ENCODE peak calls at places on chromosomes 4 and X, in four cellular contexts. One of them, this sample, is unnamed.

GRCh38 chrX:152480269-152481212 is 29.4 kb upstream of the GABRA3 start:
- DNase-seq in CD8-positive, alpha-beta T cell: no peak
- DNase-seq in spleen: no peak
- DNase-seq in RWPE1: no peak
- DNase-seq in this sample: no peak

GRCh38 chrX:74923942-74924448 is 1.3 kb downstream of the NEXMIF start:
- DNase-seq in CD8-positive, alpha-beta T cell: no peak
- DNase-seq in spleen: peak; percentile 77
- DNase-seq in RWPE1: no peak
- DNase-seq in this sample: no peak

GRCh38 chr4:123014038-123014437 is 91.6 kb upstream of the NUDT6 start:
- DNase-seq in CD8-positive, alpha-beta T cell: no peak
- DNase-seq in spleen: no peak
- DNase-seq in RWPE1: no peak
- DNase-seq in this sample: no peak

GRCh38 chrX:41118156-41118555 is 32.9 kb downstream of the USP9X start:
- DNase-seq in CD8-positive, alpha-beta T cell: no peak
- DNase-seq in spleen: no peak
- DNase-seq in RWPE1: no peak
- DNase-seq in this sample: no peak

GRCh38 chr4:127479031-127479622 is 153.6 kb upstream of the INTU start:
- DNase-seq in CD8-positive, alpha-beta T cell: no peak
- DNase-seq in spleen: no peak
- DNase-seq in RWPE1: peak; percentile 10
- DNase-seq in this sample: no peak

GRCh38 chr4:95869961-95870500 is 30.1 kb downstream of the PDHA2 start:
- DNase-seq in CD8-positive, alpha-beta T cell: no peak
- DNase-seq in spleen: no peak
- DNase-seq in RWPE1: no peak
- DNase-seq in this sample: no peak

GRCh38 chr4:8558080-8558960 is 21.9 kb upstream of the GPR78 start:
- DNase-seq in CD8-positive, alpha-beta T cell: no peak
- DNase-seq in spleen: peak; percentile 42
- DNase-seq in RWPE1: no peak
- DNase-seq in this sample: no peak

GRCh38 chr4:138915725-138916124 is 99.9 kb upstream of the NOCT start:
- DNase-seq in CD8-positive, alpha-beta T cell: no peak
- DNase-seq in spleen: no peak
- DNase-seq in RWPE1: no peak
- DNase-seq in this sample: no peak

GRCh38 chrX:47815901-47816845 is 20.5 kb upstream of the ZNF81 start:
- DNase-seq in CD8-positive, alpha-beta T cell: no peak
- DNase-seq in spleen: no peak
- DNase-seq in RWPE1: no peak
- DNase-seq in this sample: no peak

GRCh38 chr4:56531823-56532222 is 26.2 kb downstream of the ARL9 start:
- DNase-seq in CD8-positive, alpha-beta T cell: no peak
- DNase-seq in spleen: no peak
- DNase-seq in RWPE1: no peak
- DNase-seq in this sample: no peak

GRCh38 chr4:87978656-87979055 is 3.1 kb downstream of the SPP1 start:
- DNase-seq in CD8-positive, alpha-beta T cell: no peak
- DNase-seq in spleen: no peak
- DNase-seq in RWPE1: no peak
- DNase-seq in this sample: no peak

GRCh38 chr4:57044996-57045395 is 65.2 kb downstream of the IGFBP7 start:
- DNase-seq in CD8-positive, alpha-beta T cell: no peak
- DNase-seq in spleen: no peak
- DNase-seq in RWPE1: peak; percentile 18
- DNase-seq in this sample: no peak

GRCh38 chr4:156505341-156505955 is 466.2 kb downstream of the PDGFC start:
- DNase-seq in CD8-positive, alpha-beta T cell: no peak
- DNase-seq in spleen: no peak
- DNase-seq in RWPE1: no peak
- DNase-seq in this sample: no peak

GRCh38 chr4:57095245-57095644 is 14.9 kb downstream of the IGFBP7 start:
- DNase-seq in CD8-positive, alpha-beta T cell: no peak
- DNase-seq in spleen: no peak
- DNase-seq in RWPE1: no peak
- DNase-seq in this sample: no peak

DNA sequence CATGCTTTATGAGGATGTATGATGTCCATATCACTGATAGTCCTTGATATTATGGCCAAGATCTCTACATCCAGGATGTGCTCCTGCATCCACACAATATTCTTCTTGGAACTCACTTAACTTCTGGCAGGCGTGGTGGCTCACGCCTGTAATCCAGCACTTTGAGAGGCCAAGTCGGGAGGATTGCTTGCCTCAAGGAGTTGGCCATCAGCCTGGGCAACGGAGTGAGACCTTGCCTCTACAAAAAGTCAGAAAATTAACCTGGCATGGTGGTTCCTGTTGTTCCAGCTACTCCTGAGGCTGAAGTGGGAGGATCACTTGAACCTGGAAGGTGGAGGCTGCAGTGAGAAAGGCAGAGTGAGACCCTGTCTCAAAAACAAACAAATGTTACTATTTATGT is 2.3 kb upstream of the HNRNPD start:
- DNase-seq in CD8-positive, alpha-beta T cell: no peak
- DNase-seq in spleen: peak; percentile 51
- DNase-seq in RWPE1: no peak
- DNase-seq in this sample: no peak
- H3K27ac ChIP-seq in CD8-positive, alpha-beta T cell: no peak overlapping the region
- H3K27ac ChIP-seq in spleen: no peak overlapping the region
- H3K27ac ChIP-seq in RWPE1: no peak overlapping the region
- H3K27ac ChIP-seq in this sample: no peak overlapping the region

DNA sequence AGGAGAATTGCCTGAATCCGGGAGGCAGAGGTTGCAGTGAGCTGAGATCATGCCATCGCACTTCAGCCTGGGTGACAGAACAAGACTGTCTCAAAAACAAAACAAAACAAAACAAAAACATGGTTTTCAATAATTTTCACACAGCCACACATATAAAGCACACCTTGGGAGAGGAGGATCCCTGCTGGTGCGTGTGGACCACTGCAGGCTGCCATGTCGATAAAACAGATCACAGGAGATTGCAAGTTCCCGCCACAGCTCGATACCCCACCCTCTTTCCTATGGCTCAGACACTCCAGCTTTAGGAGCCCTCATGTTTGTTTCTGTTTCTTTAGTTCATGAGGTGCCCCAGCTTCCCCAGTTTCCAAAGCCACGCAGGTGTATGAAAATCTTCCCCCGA is 31.3 kb upstream of the CLDN24 start:
- DNase-seq in CD8-positive, alpha-beta T cell: no peak
- DNase-seq in spleen: no peak
- DNase-seq in RWPE1: no peak
- DNase-seq in this sample: no peak
- H3K27ac ChIP-seq in CD8-positive, alpha-beta T cell: no peak overlapping the region
- H3K27ac ChIP-seq in spleen: no peak overlapping the region
- H3K27ac ChIP-seq in RWPE1: no peak overlapping the region
- H3K27ac ChIP-seq in this sample: no peak overlapping the region

GRCh38 chrX:112087545-112087944 is 5.0 kb upstream of the TRPC5 start:
- DNase-seq in CD8-positive, alpha-beta T cell: no peak
- DNase-seq in spleen: no peak
- DNase-seq in RWPE1: no peak
- DNase-seq in this sample: no peak
- H3K27ac ChIP-seq in CD8-positive, alpha-beta T cell: no peak overlapping the region
- H3K27ac ChIP-seq in spleen: no peak overlapping the region
- H3K27ac ChIP-seq in RWPE1: no peak overlapping the region
- H3K27ac ChIP-seq in this sample: no peak overlapping the region

GRCh38 chrX:8430444-8430843 is 34.2 kb upstream of the VCX3B start:
- DNase-seq in CD8-positive, alpha-beta T cell: no peak
- DNase-seq in spleen: no peak
- DNase-seq in RWPE1: no peak
- DNase-seq in this sample: no peak

GRCh38 chrX:8429692-8430249 is 34.9 kb upstream of the VCX3B start:
- DNase-seq in CD8-positive, alpha-beta T cell: no peak
- DNase-seq in spleen: no peak
- DNase-seq in RWPE1: no peak
- DNase-seq in this sample: no peak

GRCh38 chrX:8424941-8425340 is 39.7 kb upstream of the VCX3B start:
- DNase-seq in CD8-positive, alpha-beta T cell: no peak
- DNase-seq in spleen: no peak
- DNase-seq in RWPE1: peak; percentile 2
- DNase-seq in this sample: no peak
- H3K27ac ChIP-seq in CD8-positive, alpha-beta T cell: no peak overlapping the region
- H3K27ac ChIP-seq in spleen: no peak overlapping the region
- H3K27ac ChIP-seq in RWPE1: no peak overlapping the region
- H3K27ac ChIP-seq in this sample: no peak overlapping the region

GRCh38 chr4:30903493-30903892 is 183.3 kb downstream of the PCDH7 start:
- DNase-seq in CD8-positive, alpha-beta T cell: no peak
- DNase-seq in spleen: no peak
- DNase-seq in RWPE1: no peak
- DNase-seq in this sample: no peak
- H3K27ac ChIP-seq in CD8-positive, alpha-beta T cell: no peak overlapping the region
- H3K27ac ChIP-seq in spleen: no peak overlapping the region
- H3K27ac ChIP-seq in RWPE1: no peak overlapping the region
- H3K27ac ChIP-seq in this sample: no peak overlapping the region

DNA sequence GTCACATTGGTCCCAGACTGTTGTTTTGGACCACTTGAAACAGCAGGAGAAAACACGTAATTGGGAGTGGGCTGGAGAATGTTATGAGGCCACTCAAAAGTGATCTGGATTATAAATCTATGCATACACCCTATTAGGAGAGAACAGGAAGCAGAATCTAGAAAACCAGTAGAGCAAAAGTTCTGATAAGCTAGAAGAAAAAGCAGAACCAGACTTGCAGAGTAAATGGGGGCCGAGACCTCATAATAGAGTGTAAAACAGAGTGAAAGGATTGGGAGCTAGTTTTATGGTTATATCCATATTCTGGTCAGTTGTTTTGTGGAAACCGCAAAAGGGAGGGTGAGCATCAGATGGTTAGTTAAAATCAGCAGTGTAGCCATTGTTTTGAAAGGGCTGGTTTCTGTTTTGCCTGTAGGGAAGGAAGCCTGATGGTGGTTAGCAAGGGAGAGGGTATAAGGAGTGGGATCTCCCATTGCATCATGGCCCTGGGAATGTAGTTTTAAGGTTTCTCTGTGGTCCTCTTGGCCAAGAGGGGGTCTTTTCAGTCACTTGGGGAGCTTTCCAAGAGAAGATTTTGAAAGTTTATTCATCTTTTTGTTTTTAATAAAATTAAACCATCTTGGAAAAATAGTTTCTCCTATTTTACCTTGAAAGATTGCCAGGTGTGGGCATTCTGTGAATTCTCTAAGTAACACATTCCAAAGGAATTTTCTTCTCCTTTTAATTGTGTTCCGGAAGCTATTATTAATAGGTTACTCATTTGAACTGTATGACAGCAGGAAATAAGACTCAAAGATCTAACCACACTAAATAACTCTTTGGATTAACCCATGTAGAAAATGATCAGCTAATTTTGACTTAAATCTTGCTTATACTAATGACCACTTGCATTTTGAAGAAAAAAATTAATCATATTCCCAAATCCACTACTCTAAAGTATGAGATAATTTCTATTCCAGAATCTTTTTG is 17.3 kb upstream of the CCNI start:
- DNase-seq in CD8-positive, alpha-beta T cell: no peak
- DNase-seq in spleen: no peak
- DNase-seq in RWPE1: peak; percentile 74
- DNase-seq in this sample: no peak
- H3K27ac ChIP-seq in CD8-positive, alpha-beta T cell: no peak overlapping the region
- H3K27ac ChIP-seq in spleen: peak overlapping the region; percentile 28
- H3K27ac ChIP-seq in RWPE1: peak overlapping the region; percentile 67
- H3K27ac ChIP-seq in this sample: no peak overlapping the region

GRCh38 chr4:152998861-152999260 is 62.7 kb downstream of the FHDC1 start:
- DNase-seq in CD8-positive, alpha-beta T cell: no peak
- DNase-seq in spleen: peak; percentile 66
- DNase-seq in RWPE1: no peak
- DNase-seq in this sample: no peak

GRCh38 chr4:152997771-152998487 is 61.8 kb downstream of the FHDC1 start:
- DNase-seq in CD8-positive, alpha-beta T cell: no peak
- DNase-seq in spleen: peak; percentile 55
- DNase-seq in RWPE1: peak; percentile 89
- DNase-seq in this sample: no peak

GRCh38 chr4:152996101-152996500 is 60.0 kb downstream of the FHDC1 start:
- DNase-seq in CD8-positive, alpha-beta T cell: no peak
- DNase-seq in spleen: no peak
- DNase-seq in RWPE1: no peak
- DNase-seq in this sample: peak; percentile 66

GRCh38 chr4:152996672-152997071 is 60.5 kb downstream of the FHDC1 start:
- DNase-seq in CD8-positive, alpha-beta T cell: no peak
- DNase-seq in spleen: no peak
- DNase-seq in RWPE1: no peak
- DNase-seq in this sample: no peak

GRCh38 chr4:152997235-152997735 is 61.2 kb downstream of the FHDC1 start:
- DNase-seq in CD8-positive, alpha-beta T cell: no peak
- DNase-seq in spleen: no peak
- DNase-seq in RWPE1: no peak
- DNase-seq in this sample: no peak
- H3K27ac ChIP-seq in CD8-positive, alpha-beta T cell: no peak overlapping the region
- H3K27ac ChIP-seq in spleen: peak overlapping the region; percentile 74
- H3K27ac ChIP-seq in RWPE1: no peak overlapping the region
- H3K27ac ChIP-seq in this sample: no peak overlapping the region

DNA sequence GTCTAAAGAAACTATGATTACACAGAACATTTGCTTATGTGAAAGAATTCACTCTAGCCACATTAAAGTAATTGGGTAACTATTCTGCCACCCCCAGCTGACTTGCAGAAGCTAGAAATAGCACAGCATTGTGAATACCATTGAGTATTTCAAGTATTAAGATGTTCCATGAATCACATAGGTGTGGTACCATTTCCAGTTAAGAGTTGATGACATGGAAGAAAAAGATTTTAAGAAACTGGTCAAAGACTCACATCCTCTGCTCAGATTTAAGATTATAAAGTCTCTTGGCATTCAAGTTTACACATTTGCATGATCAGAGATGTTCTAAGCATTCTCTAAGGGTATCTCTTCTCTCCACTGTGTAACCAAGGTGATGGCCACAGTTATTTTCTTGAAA is 287.5 kb downstream of the CAMK2D start:
- DNase-seq in CD8-positive, alpha-beta T cell: no peak
- DNase-seq in spleen: no peak
- DNase-seq in RWPE1: peak; percentile 58
- DNase-seq in this sample: no peak
- H3K27ac ChIP-seq in CD8-positive, alpha-beta T cell: no peak overlapping the region
- H3K27ac ChIP-seq in spleen: no peak overlapping the region
- H3K27ac ChIP-seq in RWPE1: no peak overlapping the region
- H3K27ac ChIP-seq in this sample: no peak overlapping the region

DNA sequence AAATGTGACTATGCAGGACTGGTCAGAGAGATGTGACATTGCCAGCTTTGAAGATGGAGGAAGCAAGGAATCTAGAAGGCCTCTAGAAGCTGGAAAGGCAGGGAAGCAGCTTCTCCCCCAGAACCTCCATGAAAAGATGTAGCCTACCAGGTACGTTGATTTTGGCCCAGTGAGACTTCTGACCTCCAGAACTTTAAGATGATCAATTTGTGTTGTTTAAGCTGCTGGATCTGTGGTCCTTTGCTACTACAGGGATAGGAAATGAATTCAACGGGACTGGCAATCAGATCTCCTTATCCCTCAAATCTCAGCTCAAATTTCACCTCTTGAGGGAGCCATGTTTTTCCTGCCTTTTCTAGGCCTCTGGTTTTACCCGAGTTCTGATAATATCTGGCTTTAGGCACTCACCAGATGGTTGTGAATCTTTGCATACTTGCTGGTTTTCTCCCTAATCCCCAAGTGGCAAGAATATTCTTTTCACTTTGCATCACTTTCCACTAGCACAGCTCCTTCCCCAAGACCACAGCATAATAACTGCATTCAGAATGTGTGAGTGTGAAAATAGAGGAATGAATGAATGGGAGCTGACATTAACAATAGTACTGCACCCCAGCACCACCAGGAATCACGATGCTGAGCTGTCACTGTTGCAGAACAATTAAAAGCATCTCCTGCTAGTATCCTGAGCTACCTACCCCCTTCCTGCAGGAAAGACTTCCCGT is 25.5 kb upstream of the TMSB4X start:
- DNase-seq in CD8-positive, alpha-beta T cell: no peak
- DNase-seq in spleen: no peak
- DNase-seq in RWPE1: no peak
- DNase-seq in this sample: no peak
- H3K27ac ChIP-seq in CD8-positive, alpha-beta T cell: peak overlapping the region; percentile 68
- H3K27ac ChIP-seq in spleen: peak overlapping the region; percentile 94
- H3K27ac ChIP-seq in RWPE1: no peak overlapping the region
- H3K27ac ChIP-seq in this sample: peak overlapping the region; percentile 69